ENCODE peak calls at places on chromosome X, in four cellular contexts. J is T-helper 1 cell, B is NCI-H1417, I is colonic mucosa. O is an unnamed sample.

GRCh38 chrX:75522565-75523411 is at the start of gene ZDHHC15:
- DNase-seq in J (no peak), B (peak), I (peak), O (peak)

GRCh38 chrX:135099493-135099783 is 20.9 kb downstream of the ETDB start:
- DNase-seq in J (no peak), B (no peak), I (no peak), O (no peak)

GRCh38 chrX:132591719-132592275 is 103.0 kb upstream of the MBNL3 start:
- DNase-seq in J (no peak), B (peak), I (no peak), O (no peak)

GRCh38 chrX:2325076-2325784 is 175.5 kb downstream of the DHRSX start:
- DNase-seq in J (no peak), B (no peak), I (peak), O (no peak)

GRCh38 chrX:153794018-153794896 is at the start of the genes IDH3G and SSR4:
- DNase-seq in J (peak), B (peak), I (peak), O (peak)

GRCh38 chrX:113629326-113629725 is 788.7 kb upstream of the AMOT start:
- DNase-seq in J (no peak), B (no peak), I (no peak), O (no peak)

GRCh38 chrX:259692-260355 is 21.4 kb upstream of the PLCXD1 start:
- DNase-seq in J (no peak), B (no peak), I (peak), O (no peak)

GRCh38 chrX:130028196-130028595 is 45.8 kb downstream of the BCORL1 start:
- DNase-seq in J (peak), B (no peak), I (peak), O (peak)

GRCh38 chrX:78104447-78105176 is 564 bp downstream of the PGK1 start:
- DNase-seq in J (peak), B (peak), I (peak), O (peak)

GRCh38 chrX:8591526-8591925 is 126.9 kb downstream of the VCX3B start:
- DNase-seq in J (no peak), B (no peak), I (no peak), O (no peak)

GRCh38 chrX:77740376-77740905 is 45.6 kb downstream of the ATRX start:
- DNase-seq in J (no peak), B (no peak), I (no peak), O (no peak)

GRCh38 chrX:137565921-137566745 is at the start of gene ZIC3:
- DNase-seq in J (no peak), B (peak), I (peak), O (peak)

GRCh38 chrX:51456814-51457213 is 39.6 kb downstream of the NUDT11 start:
- DNase-seq in J (no peak), B (no peak), I (no peak), O (no peak)

GRCh38 chrX:22424141-22424915 is 151.6 kb downstream of the CBLL2 start:
- DNase-seq in J (no peak), B (no peak), I (no peak), O (no peak)

GRCh38 chrX:35842657-35843056 is 44.5 kb downstream of the MAGEB16 start:
- DNase-seq in J (no peak), B (no peak), I (no peak), O (no peak)

GRCh38 chrX:54030329-54030728 is 13.9 kb downstream of the PHF8 start:
- DNase-seq in J (no peak), B (peak), I (no peak), O (no peak)

GRCh38 chrX:147803948-147804347 is 107.8 kb upstream of the FMR1 start:
- DNase-seq in J (no peak), B (no peak), I (no peak), O (no peak)

GRCh38 chrX:68487254-68487653 is 11.6 kb upstream of the YIPF6 start:
- DNase-seq in J (no peak), B (no peak), I (no peak), O (no peak)

GRCh38 chrX:48636286-48636685 is 39.0 kb downstream of the WDR13 start:
- DNase-seq in J (no peak), B (no peak), I (no peak), O (no peak)

GRCh38 chrX:129000018-129000417 is 523.3 kb downstream of the SMARCA1 start:
- DNase-seq in J (no peak), B (peak), I (no peak), O (no peak)

GRCh38 chrX:119887721-119888425 is 7.8 kb upstream of the AKAP14 start:
- DNase-seq in J (peak), B (peak), I (peak), O (peak)

GRCh38 chrX:134658002-134658401 is 269 bp downstream of the PLAC1 start:
- DNase-seq in J (no peak), B (no peak), I (no peak), O (no peak)

GRCh38 chrX:13254076-13254785 is 65.6 kb downstream of the ATXN3L start:
- DNase-seq in J (no peak), B (no peak), I (no peak), O (no peak)

GRCh38 chrX:97168646-97169045 is 284.9 kb downstream of the RPA4 start:
- DNase-seq in J (no peak), B (no peak), I (no peak), O (no peak)

GRCh38 chrX:154058207-154058997 is 38.7 kb upstream of the IRAK1 start:
- DNase-seq in J (no peak), B (no peak), I (no peak), O (no peak)

GRCh38 chrX:154805696-154806091 is 409 bp upstream of the MPP1 start:
- DNase-seq in J (no peak), B (no peak), I (no peak), O (no peak)

GRCh38 chrX:70664726-70665125 is 220.1 kb downstream of the DLG3 start:
- DNase-seq in J (no peak), B (no peak), I (no peak), O (no peak)

GRCh38 chrX:40543661-40544328 is 37.0 kb upstream of the ATP6AP2 start:
- DNase-seq in J (no peak), B (peak), I (no peak), O (no peak)

GRCh38 chrX:38375888-38376287 is 23.5 kb downstream of the OTC start:
- DNase-seq in J (no peak), B (no peak), I (no peak), O (no peak)

GRCh38 chrX:41334866-41335589 is 1.1 kb downstream of the DDX3X start:
- DNase-seq in J (peak), B (peak), I (peak), O (peak)

GRCh38 chrX:149638860-149639259 is 7.3 kb upstream of the TMEM185A start:
- DNase-seq in J (no peak), B (no peak), I (no peak), O (no peak)

GRCh38 chrX:135416546-135416945 is 5.2 kb upstream of the SMIM10L2A start:
- DNase-seq in J (no peak), B (no peak), I (no peak), O (no peak)

GRCh38 chrX:72492499-72492898 is 80.1 kb downstream of the HDAC8 start:
- DNase-seq in J (no peak), B (no peak), I (no peak), O (no peak)

O was measured in glutamatergic neuron.